ENCODE peak calls at places on chromosomes 4 and X, in eight cellular contexts. One of them, this sample, is unnamed.

GRCh38 chr4:133474511-133474910 is 325.4 kb downstream of the PCDH10 start:
- DNase-seq in A549: no peak
- DNase-seq in Panc1: no peak
- DNase-seq in IMR-90: no peak
- DNase-seq in B cell: no peak
- DNase-seq in lower lobe of right lung: no peak
- DNase-seq in heart left ventricle: no peak
- DNase-seq in GM10248: no peak
- DNase-seq in this sample: no peak

GRCh38 chr4:70306101-70306500 is 28.7 kb upstream of the CABS1 start:
- DNase-seq in A549: no peak
- DNase-seq in Panc1: no peak
- DNase-seq in IMR-90: no peak
- DNase-seq in B cell: no peak
- DNase-seq in lower lobe of right lung: no peak
- DNase-seq in heart left ventricle: no peak
- DNase-seq in GM10248: no peak
- DNase-seq in this sample: no peak

GRCh38 chr4:150582101-150582565 is at the start of gene MAB21L2:
- DNase-seq in A549: no peak
- DNase-seq in Panc1: no peak
- DNase-seq in IMR-90: peak
- DNase-seq in B cell: no peak
- DNase-seq in lower lobe of right lung: no peak
- DNase-seq in heart left ventricle: no peak
- DNase-seq in GM10248: no peak
- DNase-seq in this sample: no peak

GRCh38 chrX:14496674-14497073 is 32.7 kb upstream of the GLRA2 start:
- DNase-seq in A549: no peak
- DNase-seq in Panc1: no peak
- DNase-seq in IMR-90: no peak
- DNase-seq in B cell: no peak
- DNase-seq in lower lobe of right lung: no peak
- DNase-seq in heart left ventricle: no peak
- DNase-seq in GM10248: no peak
- DNase-seq in this sample: no peak

GRCh38 chr4:173272314-173272713 is 61.8 kb downstream of the HMGB2 start:
- DNase-seq in A549: no peak
- DNase-seq in Panc1: no peak
- DNase-seq in IMR-90: no peak
- DNase-seq in B cell: no peak
- DNase-seq in lower lobe of right lung: no peak
- DNase-seq in heart left ventricle: no peak
- DNase-seq in GM10248: no peak
- DNase-seq in this sample: no peak

GRCh38 chrX:8607326-8607725 is 124.6 kb downstream of the ANOS1 start:
- DNase-seq in A549: no peak
- DNase-seq in Panc1: no peak
- DNase-seq in IMR-90: no peak
- DNase-seq in B cell: no peak
- DNase-seq in lower lobe of right lung: no peak
- DNase-seq in heart left ventricle: no peak
- DNase-seq in GM10248: no peak
- DNase-seq in this sample: no peak

GRCh38 chrX:115226929-115227328 is 7.0 kb downstream of the LRCH2 start:
- DNase-seq in A549: no peak
- DNase-seq in Panc1: peak
- DNase-seq in IMR-90: peak
- DNase-seq in B cell: no peak
- DNase-seq in lower lobe of right lung: no peak
- DNase-seq in heart left ventricle: no peak
- DNase-seq in GM10248: no peak
- DNase-seq in this sample: no peak

GRCh38 chr4:96993528-96993927 is 1149.7 kb downstream of the STPG2 start:
- DNase-seq in A549: no peak
- DNase-seq in Panc1: no peak
- DNase-seq in IMR-90: no peak
- DNase-seq in B cell: no peak
- DNase-seq in lower lobe of right lung: no peak
- DNase-seq in heart left ventricle: no peak
- DNase-seq in GM10248: no peak
- DNase-seq in this sample: no peak

GRCh38 chr4:164768516-164768915 is 14.6 kb downstream of the SMIM31 start:
- DNase-seq in A549: no peak
- DNase-seq in Panc1: no peak
- DNase-seq in IMR-90: peak
- DNase-seq in B cell: no peak
- DNase-seq in lower lobe of right lung: no peak
- DNase-seq in heart left ventricle: no peak
- DNase-seq in GM10248: peak
- DNase-seq in this sample: no peak

GRCh38 chrX:12899506-12899905 is 6.9 kb upstream of the TLR8 start:
- DNase-seq in A549: no peak
- DNase-seq in Panc1: no peak
- DNase-seq in IMR-90: no peak
- DNase-seq in B cell: no peak
- DNase-seq in lower lobe of right lung: no peak
- DNase-seq in heart left ventricle: no peak
- DNase-seq in GM10248: no peak
- DNase-seq in this sample: no peak

GRCh38 chrX:103215037-103215767 is at the start of gene BEX4:
- DNase-seq in A549: peak
- DNase-seq in Panc1: no peak
- DNase-seq in IMR-90: peak
- DNase-seq in B cell: peak
- DNase-seq in lower lobe of right lung: peak
- DNase-seq in heart left ventricle: peak
- DNase-seq in GM10248: peak
- DNase-seq in this sample: peak

GRCh38 chr4:111398906-111399330 is 746.3 kb upstream of the FAM241A start:
- DNase-seq in A549: no peak
- DNase-seq in Panc1: no peak
- DNase-seq in IMR-90: peak
- DNase-seq in B cell: no peak
- DNase-seq in lower lobe of right lung: no peak
- DNase-seq in heart left ventricle: peak
- DNase-seq in GM10248: no peak
- DNase-seq in this sample: no peak

GRCh38 chr4:153497091-153497531 is 31.0 kb downstream of the TMEM131L start:
- DNase-seq in A549: no peak
- DNase-seq in Panc1: no peak
- DNase-seq in IMR-90: peak
- DNase-seq in B cell: no peak
- DNase-seq in lower lobe of right lung: no peak
- DNase-seq in heart left ventricle: no peak
- DNase-seq in GM10248: no peak
- DNase-seq in this sample: no peak

GRCh38 chr4:13701937-13702446 is 74.5 kb upstream of the BOD1L1 start:
- DNase-seq in A549: peak
- DNase-seq in Panc1: peak
- DNase-seq in IMR-90: peak
- DNase-seq in B cell: no peak
- DNase-seq in lower lobe of right lung: no peak
- DNase-seq in heart left ventricle: no peak
- DNase-seq in GM10248: no peak
- DNase-seq in this sample: no peak

GRCh38 chrX:70970482-70970999 is 39.6 kb upstream of the SLC7A3 start:
- DNase-seq in A549: peak
- DNase-seq in Panc1: no peak
- DNase-seq in IMR-90: peak
- DNase-seq in B cell: no peak
- DNase-seq in lower lobe of right lung: no peak
- DNase-seq in heart left ventricle: no peak
- DNase-seq in GM10248: peak
- DNase-seq in this sample: no peak

GRCh38 chr4:176153124-176153523 is 42.3 kb downstream of the SPATA4 start:
- DNase-seq in A549: no peak
- DNase-seq in Panc1: no peak
- DNase-seq in IMR-90: no peak
- DNase-seq in B cell: no peak
- DNase-seq in lower lobe of right lung: no peak
- DNase-seq in heart left ventricle: no peak
- DNase-seq in GM10248: no peak
- DNase-seq in this sample: no peak

GRCh38 chr4:141013899-141014298 is 119.4 kb downstream of the RNF150 start:
- DNase-seq in A549: no peak
- DNase-seq in Panc1: no peak
- DNase-seq in IMR-90: no peak
- DNase-seq in B cell: no peak
- DNase-seq in lower lobe of right lung: no peak
- DNase-seq in heart left ventricle: no peak
- DNase-seq in GM10248: no peak
- DNase-seq in this sample: no peak

GRCh38 chr4:22695011-22695410 is 2.3 kb downstream of the GBA3 start:
- DNase-seq in A549: no peak
- DNase-seq in Panc1: no peak
- DNase-seq in IMR-90: no peak
- DNase-seq in B cell: no peak
- DNase-seq in lower lobe of right lung: no peak
- DNase-seq in heart left ventricle: no peak
- DNase-seq in GM10248: no peak
- DNase-seq in this sample: no peak

GRCh38 chr4:26081795-26082498 is 167.9 kb downstream of the SMIM20 start:
- DNase-seq in A549: peak
- DNase-seq in Panc1: no peak
- DNase-seq in IMR-90: peak
- DNase-seq in B cell: no peak
- DNase-seq in lower lobe of right lung: no peak
- DNase-seq in heart left ventricle: no peak
- DNase-seq in GM10248: peak
- DNase-seq in this sample: no peak

GRCh38 chr4:156685308-156685707 is 286.3 kb downstream of the PDGFC start:
- DNase-seq in A549: no peak
- DNase-seq in Panc1: no peak
- DNase-seq in IMR-90: no peak
- DNase-seq in B cell: no peak
- DNase-seq in lower lobe of right lung: no peak
- DNase-seq in heart left ventricle: no peak
- DNase-seq in GM10248: no peak
- DNase-seq in this sample: no peak
- TF ChIP-seq CTCF in A549: no peak
- TF ChIP-seq CTCF in Panc1: no peak
- TF ChIP-seq CTCF in IMR-90: no peak
- TF ChIP-seq CTCF in B cell: no peak
- TF ChIP-seq CTCF in lower lobe of right lung: no peak
- TF ChIP-seq CTCF in heart left ventricle: no peak
- TF ChIP-seq CTCF in GM10248: no peak
- TF ChIP-seq CTCF in this sample: no peak

GRCh38 chr4:896630-897029 is 35.5 kb downstream of the GAK start:
- DNase-seq in A549: no peak
- DNase-seq in Panc1: no peak
- DNase-seq in IMR-90: no peak
- DNase-seq in B cell: no peak
- DNase-seq in lower lobe of right lung: no peak
- DNase-seq in heart left ventricle: no peak
- DNase-seq in GM10248: no peak
- DNase-seq in this sample: no peak

GRCh38 chr4:895596-895995 is 36.5 kb downstream of the GAK start:
- DNase-seq in A549: no peak
- DNase-seq in Panc1: no peak
- DNase-seq in IMR-90: no peak
- DNase-seq in B cell: no peak
- DNase-seq in lower lobe of right lung: no peak
- DNase-seq in heart left ventricle: no peak
- DNase-seq in GM10248: no peak
- DNase-seq in this sample: no peak

GRCh38 chr4:898123-898522 is 34.0 kb downstream of the GAK start:
- DNase-seq in A549: no peak
- DNase-seq in Panc1: no peak
- DNase-seq in IMR-90: no peak
- DNase-seq in B cell: no peak
- DNase-seq in lower lobe of right lung: no peak
- DNase-seq in heart left ventricle: no peak
- DNase-seq in GM10248: no peak
- DNase-seq in this sample: no peak

GRCh38 chr4:893995-894705 is 38.0 kb downstream of the GAK start:
- DNase-seq in A549: no peak
- DNase-seq in Panc1: no peak
- DNase-seq in IMR-90: no peak
- DNase-seq in B cell: no peak
- DNase-seq in lower lobe of right lung: no peak
- DNase-seq in heart left ventricle: no peak
- DNase-seq in GM10248: no peak
- DNase-seq in this sample: no peak

GRCh38 chr4:896216-896615 is 35.9 kb downstream of the GAK start:
- DNase-seq in A549: no peak
- DNase-seq in Panc1: no peak
- DNase-seq in IMR-90: no peak
- DNase-seq in B cell: no peak
- DNase-seq in lower lobe of right lung: no peak
- DNase-seq in heart left ventricle: no peak
- DNase-seq in GM10248: no peak
- DNase-seq in this sample: no peak
- TF ChIP-seq CTCF in A549: no peak
- TF ChIP-seq CTCF in Panc1: no peak
- TF ChIP-seq CTCF in IMR-90: no peak
- TF ChIP-seq CTCF in B cell: no peak
- TF ChIP-seq CTCF in lower lobe of right lung: no peak
- TF ChIP-seq CTCF in heart left ventricle: no peak
- TF ChIP-seq CTCF in GM10248: no peak
- TF ChIP-seq CTCF in this sample: no peak

DNA sequence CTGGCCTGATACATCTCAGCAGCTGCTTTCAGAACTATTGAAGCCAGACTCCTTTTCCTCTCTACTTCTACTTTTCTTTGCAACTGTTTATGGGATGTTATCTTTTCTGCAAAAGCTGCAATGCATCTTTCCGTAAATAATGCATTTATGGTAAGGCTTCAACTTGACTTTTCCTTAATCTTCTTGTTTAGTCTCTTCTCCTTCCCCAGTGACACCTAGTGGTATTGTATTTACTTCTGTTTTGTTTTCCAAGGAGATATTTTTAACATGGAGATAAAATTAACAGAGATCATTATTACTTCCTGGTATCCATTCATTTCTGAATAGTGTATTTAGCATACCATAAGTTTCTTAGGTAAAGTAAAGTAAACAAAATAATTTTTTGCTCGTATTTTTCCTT is 1548.8 kb downstream of the PCDH7 start:
- DNase-seq in A549: no peak
- DNase-seq in Panc1: no peak
- DNase-seq in IMR-90: no peak
- DNase-seq in B cell: no peak
- DNase-seq in lower lobe of right lung: no peak
- DNase-seq in heart left ventricle: no peak
- DNase-seq in GM10248: no peak
- DNase-seq in this sample: no peak
- TF ChIP-seq CTCF in A549: no peak
- TF ChIP-seq CTCF in Panc1: no peak
- TF ChIP-seq CTCF in IMR-90: no peak
- TF ChIP-seq CTCF in B cell: no peak
- TF ChIP-seq CTCF in lower lobe of right lung: no peak
- TF ChIP-seq CTCF in heart left ventricle: no peak
- TF ChIP-seq CTCF in GM10248: no peak
- TF ChIP-seq CTCF in this sample: no peak

DNA sequence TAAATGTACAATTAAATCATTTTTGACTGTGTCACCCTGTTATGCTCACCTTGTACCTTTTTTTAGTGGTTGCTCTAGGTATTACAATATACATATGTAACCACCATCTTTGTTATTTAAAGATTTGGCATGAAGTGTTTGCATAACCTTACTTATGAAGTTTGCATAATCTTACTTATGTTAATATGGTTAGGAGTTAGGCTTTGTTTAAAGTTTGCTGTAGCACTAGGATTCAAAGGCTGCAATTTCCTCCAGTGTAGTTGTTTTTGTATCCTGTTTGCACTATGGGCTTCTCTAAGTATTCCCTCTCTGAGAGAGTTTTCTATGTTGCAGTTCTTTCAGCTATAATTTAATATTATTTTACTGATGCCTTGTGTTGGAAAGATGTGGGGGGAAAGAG is 15.0 kb upstream of the GSPT2 start:
- DNase-seq in A549: no peak
- DNase-seq in Panc1: no peak
- DNase-seq in IMR-90: no peak
- DNase-seq in B cell: no peak
- DNase-seq in lower lobe of right lung: no peak
- DNase-seq in heart left ventricle: no peak
- DNase-seq in GM10248: no peak
- DNase-seq in this sample: no peak
- TF ChIP-seq CTCF in A549: no peak
- TF ChIP-seq CTCF in Panc1: no peak
- TF ChIP-seq CTCF in IMR-90: no peak
- TF ChIP-seq CTCF in B cell: no peak
- TF ChIP-seq CTCF in lower lobe of right lung: no peak
- TF ChIP-seq CTCF in heart left ventricle: no peak
- TF ChIP-seq CTCF in GM10248: no peak
- TF ChIP-seq CTCF in this sample: no peak